ENCODE peak calls at places on chromosomes 7 and 10, in eight cellular contexts. X is Calu3, I is choroid plexus epithelial cell, Y is cardiac muscle cell, F is fibroblast of lung, H is HFF-Myc, Q is HFFc6, J is heart right ventricle. A is an unnamed sample.

GRCh38 chr10:61830846-61831273 is 70.6 kb upstream of the ARID5B start:
- DNase-seq in X (no peak), I (peak), Y (no peak), F (no peak), H (no peak), Q (no peak), J (no peak), A (no peak)

GRCh38 chr7:14009453-14010418 is 20.3 kb upstream of the ETV1 start:
- DNase-seq in X (no peak), I (no peak), Y (no peak), F (no peak), H (no peak), Q (no peak), J (no peak), A (no peak)

GRCh38 chr7:29797112-29797944 is 9.0 kb upstream of the WIPF3 start:
- DNase-seq in X (no peak), I (no peak), Y (no peak), F (no peak), H (no peak), Q (no peak), J (no peak), A (no peak)

GRCh38 chr10:28906440-28906839 is 229.1 kb downstream of the BAMBI start:
- DNase-seq in X (no peak), I (no peak), Y (no peak), F (peak), H (no peak), Q (no peak), J (no peak), A (no peak)

GRCh38 chr7:117830422-117830954 is 42.8 kb downstream of the CTTNBP2 start:
- DNase-seq in X (no peak), I (no peak), Y (no peak), F (no peak), H (no peak), Q (no peak), J (no peak), A (no peak)

GRCh38 chr7:2799253-2799652 is 44.9 kb downstream of the GNA12 start:
- DNase-seq in X (no peak), I (no peak), Y (no peak), F (no peak), H (no peak), Q (no peak), J (no peak), A (no peak)

GRCh38 chr7:151038951-151039849 is 9.1 kb upstream of the ASIC3 start:
- DNase-seq in X (peak), I (peak), Y (peak), F (peak), H (peak), Q (peak), J (peak), A (no peak)

GRCh38 chr7:139915864-139916716 is 87.0 kb downstream of the TBXAS1 start:
- DNase-seq in X (peak), I (peak), Y (no peak), F (peak), H (peak), Q (peak), J (peak), A (no peak)

GRCh38 chr10:21078410-21079329 is 181.6 kb upstream of the NEBL start:
- DNase-seq in X (peak), I (peak), Y (peak), F (peak), H (peak), Q (peak), J (peak), A (no peak)

GRCh38 chr7:110480964-110481363 is 610.0 kb upstream of the LRRN3 start:
- DNase-seq in X (no peak), I (no peak), Y (no peak), F (no peak), H (no peak), Q (no peak), J (no peak), A (no peak)

GRCh38 chr10:126294451-126294850 is 93.8 kb downstream of the ADAM12 start:
- DNase-seq in X (no peak), I (peak), Y (no peak), F (no peak), H (no peak), Q (no peak), J (no peak), A (no peak)

GRCh38 chr10:63393050-63393449 is 72.7 kb downstream of the JMJD1C start:
- DNase-seq in X (no peak), I (no peak), Y (no peak), F (no peak), H (no peak), Q (no peak), J (no peak), A (no peak)

GRCh38 chr7:105157278-105157677 is 143.3 kb downstream of the KMT2E start:
- DNase-seq in X (no peak), I (no peak), Y (no peak), F (no peak), H (no peak), Q (no peak), J (no peak), A (no peak)

GRCh38 chr10:110634527-110635209 is 9.5 kb upstream of the RBM20 start:
- DNase-seq in X (peak), I (no peak), Y (no peak), F (no peak), H (no peak), Q (no peak), J (peak), A (no peak)

GRCh38 chr10:69696073-69696731 is 66.2 kb downstream of the FAM241B start:
- DNase-seq in X (peak), I (peak), Y (peak), F (peak), H (peak), Q (peak), J (no peak), A (no peak)

GRCh38 chr7:27992092-27992491 is 188.5 kb downstream of the JAZF1 start:
- DNase-seq in X (no peak), I (no peak), Y (no peak), F (peak), H (no peak), Q (no peak), J (no peak), A (no peak)

GRCh38 chr10:112915590-112916572 is 34.2 kb upstream of the TCF7L2 start:
- DNase-seq in X (peak), I (peak), Y (no peak), F (peak), H (no peak), Q (no peak), J (no peak), A (no peak)

GRCh38 chr10:32189400-32190084 is 133.3 kb upstream of the KIF5B start:
- DNase-seq in X (peak), I (peak), Y (no peak), F (peak), H (no peak), Q (peak), J (no peak), A (no peak)

GRCh38 chr10:123965973-123966895 is 74.6 kb upstream of the CPXM2 start:
- DNase-seq in X (no peak), I (no peak), Y (no peak), F (no peak), H (no peak), Q (no peak), J (no peak), A (no peak)

GRCh38 chr10:120460776-120461175 is 3.7 kb downstream of the PLPP4 start:
- DNase-seq in X (no peak), I (peak), Y (no peak), F (no peak), H (peak), Q (peak), J (no peak), A (no peak)

GRCh38 chr10:19922236-19922963 is 106.2 kb downstream of the PLXDC2 start:
- DNase-seq in X (no peak), I (peak), Y (no peak), F (peak), H (no peak), Q (no peak), J (no peak), A (no peak)

GRCh38 chr10:63005246-63005645 is 127.9 kb upstream of the NRBF2 start:
- DNase-seq in X (no peak), I (peak), Y (no peak), F (peak), H (no peak), Q (peak), J (no peak), A (no peak)

GRCh38 chr7:63900394-63901203 is 98.0 kb upstream of the ZNF722 start:
- DNase-seq in X (peak), I (no peak), Y (no peak), F (no peak), H (no peak), Q (no peak), J (peak), A (peak)

GRCh38 chr10:89921422-89921821 is 220.0 kb downstream of the KIF20B start:
- DNase-seq in X (peak), I (peak), Y (no peak), F (no peak), H (no peak), Q (no peak), J (no peak), A (no peak)

GRCh38 chr10:131166486-131166885 is 145.0 kb downstream of the TCERG1L start:
- DNase-seq in X (no peak), I (no peak), Y (no peak), F (no peak), H (no peak), Q (no peak), J (no peak), A (no peak)

GRCh38 chr7:127738859-127739258 is 86.9 kb downstream of the SND1 start:
- DNase-seq in X (no peak), I (no peak), Y (no peak), F (no peak), H (no peak), Q (no peak), J (no peak), A (no peak)

GRCh38 chr7:250523-250922 is 39.4 kb upstream of the FOXL3 start:
- DNase-seq in X (no peak), I (no peak), Y (no peak), F (no peak), H (no peak), Q (no peak), J (peak), A (no peak)

GRCh38 chr7:75905785-75906604 is 9.0 kb upstream of the POR start:
- DNase-seq in X (peak), I (peak), Y (no peak), F (peak), H (no peak), Q (peak), J (peak), A (no peak)

GRCh38 chr7:916291-916941 is 38.1 kb downstream of the ADAP1 start:
- DNase-seq in X (peak), I (peak), Y (no peak), F (no peak), H (no peak), Q (no peak), J (peak), A (no peak)

GRCh38 chr7:74606101-74606908 is 51.2 kb upstream of the GTF2I start:
- DNase-seq in X (peak), I (no peak), Y (peak), F (no peak), H (no peak), Q (no peak), J (peak), A (no peak)

DNA sequence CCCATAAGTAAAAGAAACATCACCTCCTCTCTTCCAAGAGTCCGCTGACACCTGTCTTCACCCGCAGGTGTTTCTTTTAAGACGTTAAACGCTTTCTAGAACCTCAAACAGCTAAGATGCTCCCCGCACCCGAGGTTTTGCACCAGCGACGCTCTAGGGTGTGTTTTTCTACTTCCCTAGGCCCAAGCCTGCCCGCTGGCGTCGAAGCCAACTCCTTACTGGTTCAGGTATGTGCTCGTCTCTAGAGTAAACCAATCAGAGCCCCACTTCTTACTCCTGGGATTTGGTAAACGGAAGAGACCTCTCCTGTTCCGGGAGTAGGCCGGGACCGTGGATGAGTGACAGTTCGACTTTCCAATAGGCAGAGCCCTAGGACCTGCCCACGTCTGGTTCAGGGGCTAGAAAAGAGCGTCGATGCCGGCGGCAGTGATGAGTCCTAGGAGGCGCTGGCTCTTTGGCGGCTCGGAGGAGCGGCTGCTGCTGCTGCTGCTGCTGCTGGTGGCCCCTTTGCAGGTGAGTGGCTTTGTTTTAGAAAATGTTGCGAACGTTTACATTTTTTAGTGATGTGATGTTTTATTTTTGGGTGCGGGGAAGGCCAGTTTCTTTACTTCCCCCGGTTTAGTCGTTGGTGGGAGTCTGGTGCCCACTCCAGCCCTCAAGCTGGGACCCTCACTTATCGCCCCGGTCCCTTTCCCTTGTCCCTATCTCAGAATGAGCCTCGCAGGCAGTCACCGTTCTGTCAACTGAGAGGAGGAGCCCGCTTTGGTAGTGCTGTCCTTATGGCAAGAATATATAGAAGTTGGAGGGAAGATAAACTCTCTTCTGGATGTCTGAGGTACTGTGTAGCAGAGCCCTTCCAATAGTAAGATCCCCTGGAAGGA is at the start of gene BPGM:
- DNase-seq in X (peak), I (peak), Y (peak), F (peak), H (peak), Q (peak), J (peak), A (peak)
- TF ChIP-seq CTCF in X (no peak), I (peak), Y (peak), F (peak), H (peak), Q (no peak), J (no peak), A (peak)

GRCh38 chr7:50718311-50718710 is 64.4 kb downstream of the GRB10 start:
- DNase-seq in X (no peak), I (peak), Y (no peak), F (no peak), H (no peak), Q (no peak), J (no peak), A (no peak)
- TF ChIP-seq CTCF in X (no peak), I (no peak), Y (no peak), F (no peak), H (no peak), Q (no peak), J (no peak), A (no peak)

DNA sequence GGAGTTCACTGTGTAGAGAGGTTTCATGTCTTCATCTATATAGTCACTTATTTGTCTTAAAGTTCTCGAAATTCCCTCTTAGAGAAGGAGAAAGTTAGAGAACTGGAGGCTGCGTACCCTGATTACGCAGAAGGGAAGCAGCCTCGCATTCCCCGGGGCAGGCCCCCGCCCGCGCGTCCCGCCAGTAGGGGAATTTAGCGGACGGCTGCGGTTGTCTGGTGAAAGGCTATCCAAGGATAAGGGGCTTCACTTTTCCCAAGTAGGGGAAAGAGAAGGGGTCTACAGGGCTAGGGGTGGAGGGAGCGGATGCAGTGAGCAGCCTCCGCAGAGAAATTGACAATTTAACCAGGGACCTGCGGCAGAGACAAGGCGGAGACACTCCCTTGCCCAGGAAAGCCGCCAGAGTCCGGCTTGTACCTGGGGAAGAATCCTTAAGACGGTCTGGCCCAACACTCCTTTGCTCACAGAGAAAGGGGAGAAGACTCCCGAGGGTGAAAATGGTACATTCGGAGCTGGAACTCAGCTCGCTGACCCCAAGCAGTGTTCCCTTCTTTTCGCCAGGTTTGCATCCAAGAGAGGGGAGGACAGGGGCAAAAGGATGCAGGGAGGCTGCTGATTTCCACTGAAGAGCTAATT is 976 bp upstream of the MAGI2 start:
- DNase-seq in X (no peak), I (peak), Y (peak), F (no peak), H (no peak), Q (no peak), J (peak), A (no peak)
- TF ChIP-seq CTCF in X (no peak), I (peak), Y (no peak), F (peak), H (no peak), Q (peak), J (no peak), A (no peak)

GRCh38 chr10:77350711-77351119 is 286.9 kb downstream of the KCNMA1 start:
- DNase-seq in X (peak), I (peak), Y (no peak), F (peak), H (peak), Q (peak), J (no peak), A (no peak)
- TF ChIP-seq CTCF in X (no peak), I (peak), Y (peak), F (peak), H (no peak), Q (peak), J (no peak), A (no peak)

GRCh38 chr10:125124114-125124486 is 36.3 kb downstream of the CTBP2 start:
- DNase-seq in X (no peak), I (no peak), Y (no peak), F (no peak), H (no peak), Q (no peak), J (no peak), A (no peak)
- TF ChIP-seq CTCF in X (no peak), I (no peak), Y (no peak), F (no peak), H (no peak), Q (no peak), J (no peak), A (no peak)

A was measured in D721Med.